ENCODE peak calls at places on chromosomes 3 and 15, in six cellular contexts. J is naive thymus-derived CD8-positive, alpha-beta T cell; D is D341Med; U is NCI-H345; Y is NCI-H1417; P is K562. L is an unnamed sample.

GRCh38 chr3:195184716-195185421 is 86.1 kb downstream of the XXYLT1 start:
- DNase-seq in J (no peak), D (no peak), U (no peak), Y (no peak), P (no peak), L (no peak)

GRCh38 chr3:5006755-5007202 is 27.5 kb downstream of the BHLHE40 start:
- DNase-seq in J (peak; percentile 6), D (no peak), U (no peak), Y (no peak), P (no peak), L (peak; percentile 64)

GRCh38 chr15:73800662-73801345 is 47.7 kb upstream of the INSYN1 start:
- DNase-seq in J (no peak), D (no peak), U (no peak), Y (no peak), P (no peak), L (no peak)

GRCh38 chr3:160544837-160545236 is 20.5 kb downstream of the KPNA4 start:
- DNase-seq in J (no peak), D (no peak), U (no peak), Y (no peak), P (no peak), L (no peak)

GRCh38 chr3:124200336-124200901 is 208.5 kb upstream of the ROPN1 start:
- DNase-seq in J (no peak), D (no peak), U (no peak), Y (no peak), P (no peak), L (no peak)

GRCh38 chr3:10280571-10280970 is 12.2 kb downstream of the GHRL start:
- DNase-seq in J (no peak), D (peak; percentile 7), U (no peak), Y (no peak), P (no peak), L (no peak)

GRCh38 chr3:14222900-14223594 is 44.4 kb downstream of the LSM3 start:
- DNase-seq in J (no peak), D (no peak), U (no peak), Y (no peak), P (no peak), L (no peak)

GRCh38 chr3:157865449-157865862 is 240.8 kb downstream of the SHOX2 start:
- DNase-seq in J (peak; percentile 2), D (peak; percentile 85), U (no peak), Y (peak; percentile 11), P (peak; percentile 77), L (no peak)

GRCh38 chr3:124558898-124559649 is 171.2 kb upstream of the UMPS start:
- DNase-seq in J (no peak), D (peak; percentile 80), U (peak; percentile 60), Y (peak; percentile 20), P (no peak), L (no peak)

GRCh38 chr15:70059476-70060213 is 38.1 kb downstream of the TLE3 start:
- DNase-seq in J (no peak), D (no peak), U (no peak), Y (no peak), P (no peak), L (no peak)

GRCh38 chr3:169886671-169887070 is 16.9 kb upstream of the LRRC31 start:
- DNase-seq in J (no peak), D (no peak), U (no peak), Y (no peak), P (no peak), L (no peak)

GRCh38 chr3:76570436-76571057 is 469.4 kb upstream of the ROBO2 start:
- DNase-seq in J (no peak), D (peak; percentile 14), U (no peak), Y (peak; percentile 12), P (no peak), L (no peak)

L was measured in T-helper 9 cell.